ENCODE peak calls at places on chromosomes 16 and 17, in six cellular contexts. F is CD8-positive, alpha-beta memory T cell; K is A549; M is prostate gland; C is body of pancreas; S is SJSA1. T is an unnamed sample. For H3K9me3, the result is how much of the 10 kb centered on the place peaks cover.

GRCh38 chr16:49855822-49856740 is at the start of gene ZNF423:
- DNase-seq in K (no peak), F (no peak), M (no peak), S (peak), C (peak), T (peak)

GRCh38 chr17:72614871-72615626 is 477.4 kb downstream of the SLC39A11 start:
- DNase-seq in K (peak), M (peak), C (peak), S (no peak), F (no peak), T (no peak)

GRCh38 chr16:27208081-27208692 is 4.9 kb downstream of the KDM8 start:
- DNase-seq in C (peak), F (no peak), K (no peak), S (no peak), M (no peak), T (no peak)

GRCh38 chr17:47719411-47720152 is 13.5 kb upstream of the TBX21 start:
- DNase-seq in F (no peak), K (no peak), C (no peak), S (peak), M (no peak), T (no peak)

GRCh38 chr17:44865921-44866320 is 18.2 kb downstream of the HIGD1B start:
- DNase-seq in S (peak), C (no peak), K (no peak), F (no peak), M (no peak), T (no peak)

GRCh38 chr17:78329263-78330059 is 30.4 kb downstream of the SOCS3 start:
- DNase-seq in F (no peak), K (no peak), C (no peak), M (no peak), S (peak), T (no peak)

GRCh38 chr16:77888786-77889185 is 100.4 kb downstream of the VAT1L start:
- DNase-seq in S (no peak), C (no peak), F (no peak), K (no peak), M (no peak), T (no peak)

GRCh38 chr17:1904273-1905052 is 74.7 kb downstream of the RPA1 start:
- DNase-seq in M (no peak), C (no peak), F (no peak), K (no peak), S (no peak), T (no peak)

GRCh38 chr17:40103082-40103741 is 2.8 kb upstream of the NR1D1 start:
- DNase-seq in K (no peak), F (no peak), S (no peak), M (no peak), C (no peak), T (no peak)

GRCh38 chr17:46984892-46985291 is 5.8 kb upstream of the RPRML start:
- DNase-seq in F (no peak), M (no peak), K (no peak), C (peak), S (no peak), T (no peak)

GRCh38 chr16:57993452-57993851 is 7.0 kb downstream of the ZNF319 start:
- DNase-seq in S (peak), M (no peak), K (no peak), C (peak), F (no peak), T (no peak)

GRCh38 chr17:27630607-27631408 is at the start of gene LGALS9:
- DNase-seq in F (peak), K (no peak), S (peak), M (no peak), C (peak), T (no peak)

GRCh38 chr17:40415390-40415789 is 2.3 kb downstream of the TOP2A start:
- DNase-seq in C (no peak), S (peak), M (no peak), F (no peak), K (peak), T (no peak)

GRCh38 chr16:52227851-52228250 is 319.1 kb downstream of the TOX3 start:
- DNase-seq in C (no peak), K (no peak), M (no peak), S (no peak), F (no peak), T (no peak)

GRCh38 chr16:72878301-72879269 is 169.3 kb downstream of the ZFHX3 start:
- DNase-seq in M (no peak), C (no peak), F (no peak), S (no peak), K (no peak), T (no peak)

GRCh38 chr17:429589-429988 is 77.0 kb upstream of the RPH3AL start:
- DNase-seq in F (no peak), S (no peak), M (no peak), C (no peak), K (no peak), T (no peak)

GRCh38 chr17:32936894-32937500 is 9.0 kb downstream of the TMEM98 start:
- DNase-seq in F (peak), K (peak), S (peak), C (peak), M (peak), T (peak)

GRCh38 chr17:77473615-77474226 is 333.0 kb downstream of the SEC14L1 start:
- DNase-seq in S (peak), C (no peak), M (no peak), K (no peak), F (no peak), T (no peak)

GRCh38 chr17:72145972-72146755 is 25.3 kb downstream of the SOX9 start:
- DNase-seq in S (no peak), K (no peak), C (no peak), M (no peak), F (no peak), T (peak)

GRCh38 chr16:72399811-72400210 is 227.9 kb upstream of the PMFBP1 start:
- DNase-seq in C (no peak), S (no peak), K (no peak), M (no peak), F (no peak), T (no peak)

GRCh38 chr16:12228607-12229499 is 252.3 kb downstream of the SNX29 start:
- DNase-seq in M (peak), S (peak), K (peak), F (no peak), C (no peak), T (peak)

GRCh38 chr17:63247706-63248105 is 198.4 kb downstream of the CYB561 start:
- DNase-seq in F (no peak), C (no peak), S (no peak), M (no peak), K (no peak), T (no peak)

GRCh38 chr17:49592263-49592662 is 16.6 kb downstream of the NXPH3 start:
- DNase-seq in K (no peak), C (no peak), S (no peak), M (no peak), F (no peak), T (peak)

GRCh38 chr16:13110124-13110796 is 208.9 kb downstream of the SHISA9 start:
- DNase-seq in M (no peak), C (peak), K (peak), S (peak), F (no peak), T (no peak)

GRCh38 chr16:82024274-82024673 is 10.8 kb upstream of the HSD17B2 start:
- DNase-seq in C (no peak), S (no peak), F (no peak), M (no peak), K (no peak), T (no peak)

GRCh38 chr17:78140169-78141051 is 5.8 kb upstream of the C17orf99 start:
- DNase-seq in F (peak), S (peak), C (peak), M (peak), K (peak), T (peak)

GRCh38 chr17:47708864-47709541 is 15.0 kb downstream of the TBKBP1 start:
- DNase-seq in K (no peak), F (no peak), S (no peak), C (no peak), M (no peak), T (no peak)

GRCh38 chr16:87412371-87412995 is 20.3 kb downstream of the MAP1LC3B start:
- DNase-seq in S (no peak), F (no peak), K (no peak), C (no peak), M (no peak), T (no peak)

GRCh38 chr17:57166803-57167202 is 81.8 kb downstream of the AKAP1 start:
- DNase-seq in C (no peak), S (no peak), M (no peak), F (no peak), K (no peak), T (no peak)

GRCh38 chr17:46039592-46040186 is 40.6 kb downstream of the STH start:
- DNase-seq in C (peak), M (peak), K (no peak), F (no peak), S (no peak), T (no peak)

GRCh38 chr17:72301887-72302286 is 181.1 kb downstream of the SOX9 start:
- DNase-seq in F (no peak), C (peak), M (no peak), K (no peak), S (no peak), T (no peak)

GRCh38 chr17:32970281-32970680 is 21.4 kb upstream of the SPACA3 start:
- DNase-seq in F (no peak), S (no peak), C (no peak), M (no peak), K (no peak), T (no peak)

GRCh38 chr16:399278-400019 is 2.2 kb upstream of the DECR2 start:
- DNase-seq in F (no peak), K (no peak), S (no peak), M (no peak), C (no peak), T (no peak)

GRCh38 chr16:89842471-89843408 is 14.5 kb downstream of the SPIRE2 start:
- DNase-seq in C (no peak), S (peak), F (no peak), M (no peak), K (no peak), T (no peak)

GRCh38 chr16:89831810-89832328 is 3.6 kb downstream of the SPIRE2 start:
- DNase-seq in M (no peak), F (no peak), K (no peak), S (no peak), C (no peak), T (no peak)

GRCh38 chr16:89841275-89841674 is 13.0 kb downstream of the SPIRE2 start:
- DNase-seq in F (peak), S (no peak), K (no peak), C (no peak), M (no peak), T (no peak)

GRCh38 chr16:89837014-89837546 is 8.8 kb downstream of the SPIRE2 start:
- DNase-seq in M (no peak), K (no peak), F (no peak), C (no peak), S (no peak), T (no peak)
- H3K9me3 ChIP-seq in M (under half), K (under half), F (under half), C (under half), S (under half), T (under half)

DNA sequence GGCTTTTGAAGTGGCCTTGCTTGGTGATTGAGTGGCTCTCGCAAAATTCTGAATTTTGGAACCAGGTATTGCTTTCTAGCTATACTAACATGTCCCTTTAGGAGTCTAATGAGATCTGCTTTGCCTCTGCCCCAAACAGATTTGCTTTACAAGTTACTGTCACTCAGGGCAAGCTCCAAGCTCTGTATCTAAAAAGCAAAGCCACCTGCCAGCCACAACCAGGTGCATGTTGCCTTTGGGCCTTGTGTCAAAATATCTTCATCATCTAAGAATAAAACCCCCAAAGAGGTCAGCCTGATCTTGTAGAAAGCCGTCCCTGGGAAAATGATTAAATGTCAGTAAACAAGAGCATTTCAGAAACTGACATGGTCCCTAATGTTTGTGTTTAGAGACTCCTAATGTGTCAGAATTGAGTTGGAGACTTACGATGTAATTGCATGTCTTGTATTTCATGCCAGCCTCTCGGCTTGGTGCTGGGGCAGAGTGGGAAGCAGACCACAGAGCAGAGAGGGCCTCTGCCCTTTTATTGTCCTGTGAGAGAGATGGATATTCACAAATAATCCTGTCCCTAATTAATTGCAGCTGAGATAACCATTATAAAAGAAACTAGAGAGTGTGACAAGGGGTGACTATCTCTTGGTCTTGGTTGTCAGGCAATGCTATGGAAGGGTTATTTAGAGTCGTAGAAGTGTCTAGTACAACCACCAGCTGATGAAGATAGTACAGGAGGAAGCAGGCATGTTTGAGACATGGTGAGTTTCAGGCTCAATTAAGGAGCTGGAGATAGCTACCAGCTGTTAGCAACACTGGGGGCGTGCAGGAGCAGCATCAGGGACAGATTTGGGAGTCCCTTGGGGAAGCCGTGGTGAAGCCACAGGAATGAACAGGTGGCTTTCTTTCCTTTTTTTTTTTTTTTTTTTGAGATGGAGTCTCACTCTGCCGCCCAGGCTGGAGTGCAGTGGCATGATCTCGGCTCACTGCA is 90.7 kb downstream of the PITPNC1 start:
- DNase-seq in K (no peak), C (no peak), F (no peak), S (no peak), M (no peak), T (no peak)
- H3K27ac ChIP-seq in K (no peak), C (no peak), F (no peak), S (no peak), M (no peak), T (no peak)

GRCh38 chr17:14331982-14332298 is 31.1 kb downstream of the HS3ST3B1 start:
- DNase-seq in K (no peak), F (no peak), C (no peak), M (no peak), S (no peak), T (no peak)

GRCh38 chr17:14331200-14331981 is 30.5 kb downstream of the HS3ST3B1 start:
- DNase-seq in K (no peak), F (no peak), S (no peak), M (no peak), C (no peak), T (no peak)

GRCh38 chr17:14330492-14330920 is 29.6 kb downstream of the HS3ST3B1 start:
- DNase-seq in M (no peak), F (no peak), K (no peak), C (no peak), S (no peak), T (no peak)

GRCh38 chr17:14333506-14333905 is 32.6 kb downstream of the HS3ST3B1 start:
- DNase-seq in F (no peak), S (no peak), M (no peak), C (no peak), K (no peak), T (no peak)

DNA sequence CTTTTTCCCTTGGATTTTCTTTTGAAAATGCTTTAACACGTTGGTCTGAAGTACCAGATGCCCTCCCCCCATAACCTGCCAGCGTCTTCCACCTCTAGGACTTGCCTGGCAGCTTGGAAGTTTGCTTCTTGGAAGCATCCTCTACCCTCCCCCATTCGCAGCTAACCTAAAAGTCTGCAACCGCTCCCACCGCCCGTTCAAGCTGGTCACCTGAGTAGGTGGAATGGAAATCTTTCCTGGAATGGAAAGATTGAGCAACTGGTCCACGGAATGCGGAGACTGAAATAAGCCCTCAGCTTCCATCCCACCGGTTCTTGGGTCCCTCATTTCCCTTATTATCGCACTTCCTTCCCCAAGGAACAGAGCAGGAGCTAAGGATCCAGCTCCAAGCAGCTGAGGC is 31.4 kb downstream of the HS3ST3B1 start:
- DNase-seq in S (no peak), F (no peak), M (no peak), K (no peak), C (no peak), T (no peak)
- H3K9me3 ChIP-seq in S (under half), F (under half), M (under half), K (under half), C (under half), T (under half)

DNA sequence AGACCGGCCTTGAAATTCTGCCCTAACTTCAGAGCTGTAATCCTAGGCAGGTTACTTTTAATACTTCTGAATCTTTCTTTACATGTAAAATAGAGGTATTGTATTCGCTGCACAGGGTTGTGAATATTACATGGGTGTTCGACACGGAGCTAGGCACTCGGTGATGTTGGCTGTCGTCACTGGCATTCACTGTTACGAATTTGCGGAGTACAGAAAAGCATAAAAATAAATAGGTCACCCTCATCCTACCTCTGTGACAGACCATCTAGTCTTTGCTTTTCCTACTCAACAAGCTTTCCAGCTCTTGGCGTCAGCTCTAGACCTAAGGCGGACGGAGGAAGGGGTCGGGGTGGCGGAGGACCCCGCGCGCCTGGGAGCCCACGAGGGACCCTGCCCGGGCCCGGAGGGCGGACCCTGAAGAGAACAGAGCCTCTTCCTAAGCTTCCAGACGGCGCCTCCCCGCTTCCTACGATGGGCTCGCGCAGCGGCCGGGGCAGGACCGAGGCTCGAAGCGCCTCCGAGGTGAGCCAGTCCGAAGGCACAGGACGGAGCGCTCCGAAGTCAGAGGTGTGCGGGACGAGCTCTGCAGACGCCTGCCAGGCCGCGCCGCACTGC is 877 bp upstream of the SPG7 start:
- DNase-seq in C (no peak), S (no peak), K (no peak), M (no peak), F (no peak), T (no peak)
- H3K27ac ChIP-seq in C (peak), S (peak), K (peak), M (peak), F (peak), T (peak)

GRCh38 chr16:54112807-54113206 is 173.8 kb downstream of the IRX3 start:
- DNase-seq in S (no peak), F (no peak), K (no peak), M (no peak), C (no peak), T (no peak)

GRCh38 chr16:54107803-54108202 is 178.8 kb downstream of the IRX3 start:
- DNase-seq in C (no peak), K (no peak), M (no peak), F (no peak), S (no peak), T (no peak)

GRCh38 chr16:54115558-54115957 is 171.0 kb downstream of the IRX3 start:
- DNase-seq in M (no peak), F (no peak), C (no peak), K (no peak), S (no peak), T (no peak)

GRCh38 chr16:54106078-54106477 is 180.5 kb downstream of the IRX3 start:
- DNase-seq in K (no peak), F (no peak), S (no peak), M (no peak), C (no peak), T (no peak)

DNA sequence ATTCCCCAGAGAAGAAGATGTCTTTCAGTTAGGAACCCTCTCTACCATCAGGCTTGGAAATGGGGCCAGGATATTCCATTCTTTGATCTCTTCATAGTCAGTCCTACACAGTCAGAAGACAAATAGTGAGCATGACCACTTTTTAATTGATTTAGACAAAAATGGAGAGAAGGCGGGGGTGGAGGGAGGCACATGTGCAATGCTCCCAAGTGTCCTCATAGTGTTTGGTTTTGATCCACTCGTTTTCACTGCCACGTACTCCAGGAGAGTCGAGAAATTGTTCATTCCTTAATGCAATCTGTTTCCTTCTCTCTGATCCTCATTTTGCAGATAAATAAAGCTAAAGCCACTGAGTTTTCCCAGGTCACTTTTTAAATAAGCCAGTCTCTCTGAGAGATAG is 176.0 kb downstream of the IRX3 start:
- DNase-seq in S (no peak), M (no peak), K (no peak), C (no peak), F (no peak), T (peak)
- H3K9me3 ChIP-seq in S (under half), M (under half), K (under half), C (under half), F (under half), T (under half)

DNA sequence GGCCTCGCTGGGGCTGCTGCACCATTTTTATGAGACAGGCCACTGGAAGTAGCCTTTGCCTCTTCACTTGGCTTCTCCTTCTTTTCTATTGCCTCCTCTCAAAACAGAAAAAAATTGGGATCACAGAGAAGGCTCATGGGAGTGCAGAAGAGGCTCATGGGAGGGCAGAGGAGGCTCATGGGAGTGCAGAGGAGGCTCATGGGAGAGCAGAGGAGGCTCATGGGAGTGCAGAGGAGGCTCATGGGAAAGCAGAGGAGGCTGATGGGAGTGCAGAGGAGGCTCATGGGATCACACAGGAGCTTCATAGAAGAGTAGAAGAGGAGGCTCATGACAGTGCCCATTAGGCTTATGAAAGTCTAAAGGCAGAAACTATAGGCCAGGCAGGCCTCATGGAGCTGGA is 211.2 kb downstream of the IRF8 start:
- DNase-seq in K (no peak), F (no peak), M (no peak), S (no peak), C (no peak), T (no peak)
- H3K27ac ChIP-seq in K (no peak), F (no peak), M (no peak), S (no peak), C (no peak), T (no peak)